ENCODE peak calls at places on chromosomes 12 and 14, in seven cellular contexts. P is GM12892, U is Panc1, M is HepG2, S is stomach, L is GM12878, O is suprapubic skin. G is an unnamed sample.

GRCh38 chr12:124419292-124420040 is 124.6 kb downstream of the RFLNA start:
- DNase-seq in P (no peak), U (no peak), M (no peak), S (no peak), L (no peak), O (no peak), G (no peak)

GRCh38 chr12:124525927-124526692 is 41.3 kb downstream of the NCOR2 start:
- DNase-seq in P (no peak), U (no peak), M (no peak), S (no peak), L (no peak), O (no peak), G (no peak)

GRCh38 chr12:50050410-50051280 is 6.8 kb upstream of the ASIC1 start:
- DNase-seq in P (no peak), U (no peak), M (peak; percentile 46), S (peak; percentile 69), L (no peak), O (peak; percentile 86), G (peak; percentile 83)

GRCh38 chr14:55739967-55740707 is 160.1 kb downstream of the KTN1 start:
- DNase-seq in P (no peak), U (no peak), M (no peak), S (no peak), L (no peak), O (no peak), G (no peak)

GRCh38 chr12:27493260-27493935 is 30.6 kb upstream of the PPFIBP1 start:
- DNase-seq in P (no peak), U (peak; percentile 12), M (no peak), S (no peak), L (no peak), O (no peak), G (no peak)

GRCh38 chr14:94129758-94130414 is 482 bp upstream of the IFI27L2 start:
- DNase-seq in P (no peak), U (no peak), M (no peak), S (no peak), L (no peak), O (no peak), G (no peak)

GRCh38 chr12:34210183-34210582 is 187.9 kb downstream of the ALG10 start:
- DNase-seq in P (no peak), U (no peak), M (no peak), S (no peak), L (no peak), O (no peak), G (no peak)

GRCh38 chr12:53990311-53991076 is 5.5 kb downstream of the HOXC10 start:
- DNase-seq in P (no peak), U (no peak), M (no peak), S (no peak), L (no peak), O (no peak), G (no peak)

GRCh38 chr12:5480218-5480952 is 48.5 kb downstream of the NTF3 start:
- DNase-seq in P (no peak), U (no peak), M (no peak), S (no peak), L (no peak), O (no peak), G (no peak)

GRCh38 chr14:87873741-87874140 is 119.2 kb downstream of the GALC start:
- DNase-seq in P (no peak), U (no peak), M (no peak), S (no peak), L (no peak), O (no peak), G (no peak)
- TF ChIP-seq POLR2AphosphoS5 in P (no peak), U (no peak), M (no peak), S (no peak), L (no peak), O (no peak), G (no peak)

DNA sequence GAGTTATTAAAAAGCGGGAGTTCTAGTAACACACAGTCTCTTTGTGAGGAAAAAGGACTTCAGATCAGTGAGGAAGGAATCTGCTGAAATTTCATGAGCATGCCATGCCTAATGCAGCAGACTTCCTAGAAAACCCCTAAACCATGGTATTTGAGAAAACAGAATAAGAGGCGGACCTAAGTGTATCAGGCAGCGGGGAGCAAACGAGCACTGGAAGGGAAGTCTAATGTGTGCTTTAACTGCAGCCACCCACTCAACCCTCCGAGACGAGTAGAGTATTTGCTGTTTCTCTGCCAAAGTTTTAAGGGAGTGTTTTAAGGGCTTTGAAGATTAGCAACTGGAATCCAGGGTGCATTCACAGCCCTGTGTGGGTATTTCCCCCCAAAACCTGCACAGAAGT is 36.5 kb downstream of the ACADS start:
- DNase-seq in P (no peak), U (no peak), M (no peak), S (no peak), L (no peak), O (no peak), G (no peak)
- TF ChIP-seq POLR2AphosphoS5 in P (no peak), U (no peak), M (no peak), S (no peak), L (no peak), O (no peak), G (no peak)

DNA sequence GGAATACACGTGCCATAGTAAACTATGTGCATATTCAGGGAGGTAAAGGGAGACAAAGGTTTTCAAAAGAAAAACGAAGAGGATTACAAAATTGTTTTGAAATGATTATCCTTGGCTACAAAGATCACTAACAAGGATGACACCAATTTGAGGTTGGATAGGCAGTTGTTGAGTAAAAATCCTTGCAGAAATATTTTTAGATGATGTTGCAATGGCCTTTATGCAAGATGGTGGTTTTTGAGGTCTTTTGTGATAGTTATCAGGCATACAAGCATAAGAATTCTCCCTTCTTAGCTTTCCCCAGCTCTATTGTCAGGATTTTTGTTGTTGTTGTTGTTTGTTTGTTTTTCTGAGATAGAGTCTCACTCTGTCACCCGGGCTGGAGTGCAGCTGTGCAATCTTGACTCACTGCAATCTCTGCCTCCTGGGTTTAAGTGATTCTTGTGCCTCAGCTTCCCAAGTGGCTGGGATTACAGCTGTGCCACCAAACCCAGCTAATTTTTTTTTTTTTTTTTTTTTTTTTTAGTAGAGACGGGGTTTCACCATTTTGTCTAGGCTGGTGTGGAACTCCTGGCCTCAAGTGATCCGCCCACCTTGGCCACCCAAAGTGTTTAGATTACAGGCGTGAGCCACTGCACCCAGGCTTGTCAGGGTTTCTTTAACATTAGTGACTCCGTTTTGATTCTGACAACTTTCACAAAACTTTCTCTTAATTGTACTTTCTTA is 7.8 kb downstream of the RNASE1 start:
- DNase-seq in P (no peak), U (no peak), M (no peak), S (no peak), L (no peak), O (no peak), G (no peak)
- TF ChIP-seq POLR2AphosphoS5 in P (no peak), U (no peak), M (no peak), S (no peak), L (no peak), O (no peak), G (no peak)

GRCh38 chr14:88688386-88688785 is 104.4 kb downstream of the EML5 start:
- DNase-seq in P (no peak), U (no peak), M (no peak), S (no peak), L (no peak), O (no peak), G (no peak)

GRCh38 chr14:88681755-88682494 is 110.8 kb downstream of the EML5 start:
- DNase-seq in P (no peak), U (no peak), M (no peak), S (no peak), L (no peak), O (no peak), G (no peak)

GRCh38 chr14:88683119-88683518 is 109.6 kb downstream of the EML5 start:
- DNase-seq in P (no peak), U (no peak), M (no peak), S (no peak), L (no peak), O (no peak), G (no peak)

GRCh38 chr14:88682495-88683114 is 110.1 kb downstream of the EML5 start:
- DNase-seq in P (no peak), U (no peak), M (no peak), S (no peak), L (no peak), O (no peak), G (no peak)
- TF ChIP-seq POLR2AphosphoS5 in P (no peak), U (no peak), M (no peak), S (no peak), L (no peak), O (no peak), G (no peak)

GRCh38 chr12:42208574-42208973 is 29.5 kb downstream of the YAF2 start:
- DNase-seq in P (no peak), U (no peak), M (no peak), S (no peak), L (no peak), O (no peak), G (no peak)

GRCh38 chr12:42216737-42217136 is 21.3 kb downstream of the YAF2 start:
- DNase-seq in P (no peak), U (no peak), M (no peak), S (no peak), L (no peak), O (no peak), G (no peak)

GRCh38 chr12:42213954-42214426 is 24.1 kb downstream of the YAF2 start:
- DNase-seq in P (no peak), U (no peak), M (no peak), S (peak; percentile 82), L (no peak), O (no peak), G (no peak)

GRCh38 chr12:42213023-42213422 is 25.0 kb downstream of the YAF2 start:
- DNase-seq in P (no peak), U (no peak), M (no peak), S (no peak), L (no peak), O (no peak), G (no peak)
- TF ChIP-seq POLR2AphosphoS5 in P (no peak), U (no peak), M (no peak), S (no peak), L (no peak), O (no peak), G (no peak)

DNA sequence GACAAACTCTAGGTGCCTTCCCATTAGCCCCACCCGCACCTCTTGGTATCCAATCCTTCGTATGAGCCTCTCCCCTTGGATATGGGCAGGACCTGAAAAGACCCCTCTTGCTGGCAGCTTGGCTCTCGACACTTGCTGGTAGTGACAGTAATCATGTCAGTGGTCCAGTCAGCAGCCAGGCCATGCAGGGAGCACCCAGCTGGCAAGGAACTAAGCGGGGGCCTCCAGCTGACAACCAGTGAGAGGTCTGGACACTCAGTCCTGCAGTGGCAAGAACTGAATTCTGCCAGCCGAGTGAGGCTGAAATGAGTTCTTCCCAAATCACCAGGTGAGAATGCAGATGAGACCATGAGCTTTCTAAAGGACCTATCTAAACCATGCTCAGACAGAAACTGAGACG is 46.4 kb downstream of the SINHCAF start:
- DNase-seq in P (no peak), U (no peak), M (no peak), S (no peak), L (no peak), O (no peak), G (peak; percentile 47)
- TF ChIP-seq POLR2AphosphoS5 in P (peak; percentile 52), U (no peak), M (no peak), S (no peak), L (peak; percentile 39), O (no peak), G (no peak)